ENCODE peak calls at places on chromosomes 13 and 19, in four cellular contexts. One of them, this sample, is unnamed.

GRCh38 chr13:95253033-95253432 is 48.2 kb downstream of the ABCC4 start:
- DNase-seq in ACHN: no peak
- DNase-seq in thoracic aorta: no peak
- DNase-seq in endothelial cell: no peak
- DNase-seq in this sample: no peak

GRCh38 chr13:28707629-28708427 is 10.9 kb downstream of the SLC46A3 start:
- DNase-seq in ACHN: no peak
- DNase-seq in thoracic aorta: no peak
- DNase-seq in endothelial cell: no peak
- DNase-seq in this sample: no peak

GRCh38 chr13:31767175-31767900 is 28.0 kb downstream of the RXFP2 start:
- DNase-seq in thoracic aorta: no peak
- DNase-seq in ACHN: no peak
- DNase-seq in endothelial cell: no peak
- DNase-seq in this sample: peak; percentile 41

GRCh38 chr13:97215325-97215724 is 6.8 kb upstream of the MBNL2 start:
- DNase-seq in thoracic aorta: no peak
- DNase-seq in ACHN: no peak
- DNase-seq in endothelial cell: no peak
- DNase-seq in this sample: no peak

GRCh38 chr13:52830946-52831345 is 17.5 kb downstream of the PCDH8 start:
- DNase-seq in thoracic aorta: no peak
- DNase-seq in endothelial cell: no peak
- DNase-seq in ACHN: peak; percentile 14
- DNase-seq in this sample: no peak

GRCh38 chr13:21095311-21095710 is 33.9 kb upstream of the LATS2 start:
- DNase-seq in ACHN: no peak
- DNase-seq in thoracic aorta: no peak
- DNase-seq in endothelial cell: no peak
- DNase-seq in this sample: no peak

GRCh38 chr19:3801412-3802096 is 15.4 kb upstream of the MATK start:
- DNase-seq in ACHN: no peak
- DNase-seq in endothelial cell: peak; percentile 53
- DNase-seq in thoracic aorta: no peak
- DNase-seq in this sample: no peak

GRCh38 chr19:42095814-42096230 is 19.9 kb downstream of the ZNF574 start:
- DNase-seq in thoracic aorta: no peak
- DNase-seq in endothelial cell: peak; percentile 31
- DNase-seq in ACHN: no peak
- DNase-seq in this sample: no peak